ENCODE peak calls at places on chromosome 1, in nine cellular contexts. T, C, J, Z, Y, V, R, M and F are unnamed samples.

GRCh38 chr1:208174736-208175507 is 69.3 kb downstream of the PLXNA2 start:
- DNase-seq in T (no peak), C (no peak), J (no peak), Z (no peak), Y (no peak), V (no peak), R (peak; percentile 68), M (no peak), F (peak; percentile 56)

GRCh38 chr1:199272690-199273089 is 633.9 kb downstream of the PTPRC start:
- DNase-seq in T (peak; percentile 13), C (no peak), J (peak; percentile 54), Z (peak; percentile 81), Y (no peak), V (no peak), R (peak; percentile 93), M (peak; percentile 7), F (peak; percentile 98)

GRCh38 chr1:109995536-109995935 is 11.0 kb downstream of the AHCYL1 start:
- DNase-seq in T (no peak), C (no peak), J (no peak), Z (no peak), Y (no peak), V (no peak), R (no peak), M (no peak), F (no peak)

GRCh38 chr1:218930879-218931278 is 242.8 kb upstream of the LYPLAL1 start:
- DNase-seq in T (no peak), C (peak; percentile 58), J (no peak), Z (peak; percentile 83), Y (no peak), V (no peak), R (peak; percentile 79), M (no peak), F (peak; percentile 82)

GRCh38 chr1:55369474-55369873 is 154.3 kb upstream of the USP24 start:
- DNase-seq in T (no peak), C (no peak), J (no peak), Z (no peak), Y (no peak), V (no peak), R (peak; percentile 69), M (no peak), F (peak; percentile 69)

GRCh38 chr1:110605901-110606783 is at the start of gene KCNA2:
- DNase-seq in T (peak; percentile 50), C (peak; percentile 5), J (peak; percentile 71), Z (no peak), Y (no peak), V (peak; percentile 74), R (no peak), M (peak; percentile 55), F (peak; percentile 2)

GRCh38 chr1:171233183-171233582 is 15.1 kb upstream of the FMO1 start:
- DNase-seq in T (no peak), C (no peak), J (no peak), Z (no peak), Y (no peak), V (no peak), R (no peak), M (no peak), F (no peak)

GRCh38 chr1:172823534-172823933 is 164.6 kb downstream of the FASLG start:
- DNase-seq in T (no peak), C (no peak), J (no peak), Z (peak; percentile 91), Y (no peak), V (no peak), R (peak; percentile 52), M (no peak), F (peak; percentile 44)

GRCh38 chr1:155009742-155010141 is 7.1 kb downstream of the ZBTB7B start:
- DNase-seq in T (no peak), C (no peak), J (no peak), Z (no peak), Y (no peak), V (no peak), R (no peak), M (no peak), F (no peak)

GRCh38 chr1:155011004-155011416 is 8.4 kb downstream of the ZBTB7B start:
- DNase-seq in T (no peak), C (no peak), J (no peak), Z (no peak), Y (no peak), V (no peak), R (no peak), M (no peak), F (no peak)

GRCh38 chr1:155010211-155010918 is 7.8 kb downstream of the ZBTB7B start:
- DNase-seq in T (no peak), C (no peak), J (no peak), Z (no peak), Y (peak; percentile 46), V (no peak), R (no peak), M (no peak), F (no peak)

GRCh38 chr1:155008015-155008941 is 5.7 kb downstream of the ZBTB7B start:
- DNase-seq in T (no peak), C (no peak), J (no peak), Z (no peak), Y (no peak), V (no peak), R (no peak), M (no peak), F (no peak)

GRCh38 chr1:155009221-155009711 is 6.7 kb downstream of the ZBTB7B start:
- DNase-seq in T (no peak), C (no peak), J (peak; percentile 79), Z (no peak), Y (no peak), V (no peak), R (no peak), M (no peak), F (no peak)
- H3K4me3 ChIP-seq in T (no peak overlapping the region), C (no peak overlapping the region), J (peak overlapping the region; percentile 62), Z (no peak overlapping the region), Y (peak overlapping the region; percentile 40), V (no peak overlapping the region), R (no peak overlapping the region), M (peak overlapping the region; percentile 24), F (no peak overlapping the region)

DNA sequence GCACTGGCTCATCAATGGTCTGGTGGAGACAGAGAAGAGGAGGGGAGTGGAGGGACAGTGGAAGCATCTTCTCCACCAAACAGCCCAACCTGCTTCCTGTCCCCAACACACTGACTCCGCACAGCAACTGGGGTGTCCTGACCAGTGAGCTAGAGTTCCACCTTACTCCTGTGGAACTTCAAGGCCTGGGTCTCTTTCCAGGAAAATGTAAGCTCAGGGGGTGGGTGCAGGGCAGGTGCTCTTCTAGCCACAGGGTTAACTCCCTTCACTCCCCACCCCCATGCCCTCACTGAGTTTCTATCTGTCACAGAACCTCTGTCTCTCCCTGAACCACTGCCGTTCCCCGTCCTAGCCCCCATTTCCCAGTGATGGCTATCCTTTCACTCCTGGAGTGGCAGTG is 876 bp downstream of the MOB3C start:
- DNase-seq in T (no peak), C (no peak), J (no peak), Z (no peak), Y (no peak), V (peak; percentile 63), R (no peak), M (no peak), F (no peak)
- H3K4me3 ChIP-seq in T (peak overlapping the region; percentile 47), C (peak overlapping the region; percentile 51), J (peak overlapping the region; percentile 87), Z (peak overlapping the region; percentile 73), Y (peak overlapping the region; percentile 74), V (peak overlapping the region; percentile 84), R (peak overlapping the region; percentile 83), M (peak overlapping the region; percentile 95), F (peak overlapping the region; percentile 87)

GRCh38 chr1:16677552-16678423 is 11.0 kb upstream of the RNU1-3 start:
- DNase-seq in T (no peak), C (peak; percentile 49), J (peak; percentile 62), Z (no peak), Y (no peak), V (no peak), R (peak; percentile 28), M (no peak), F (peak; percentile 22)
- H3K4me3 ChIP-seq in T (no peak overlapping the region), C (no peak overlapping the region), J (no peak overlapping the region), Z (no peak overlapping the region), Y (no peak overlapping the region), V (no peak overlapping the region), R (no peak overlapping the region), M (no peak overlapping the region), F (no peak overlapping the region)

GRCh38 chr1:209787551-209787950 is 3.2 kb upstream of the C1orf74 start:
- DNase-seq in T (no peak), C (no peak), J (no peak), Z (no peak), Y (no peak), V (peak; percentile 79), R (no peak), M (peak; percentile 58), F (no peak)
- H3K4me3 ChIP-seq in T (no peak overlapping the region), C (no peak overlapping the region), J (no peak overlapping the region), Z (no peak overlapping the region), Y (no peak overlapping the region), V (no peak overlapping the region), R (no peak overlapping the region), M (no peak overlapping the region), F (no peak overlapping the region)

GRCh38 chr1:174166530-174167328 is 7.4 kb downstream of the RABGAP1L start:
- DNase-seq in T (no peak), C (no peak), J (no peak), Z (no peak), Y (no peak), V (no peak), R (no peak), M (no peak), F (no peak)
- H3K4me3 ChIP-seq in T (no peak overlapping the region), C (no peak overlapping the region), J (no peak overlapping the region), Z (no peak overlapping the region), Y (no peak overlapping the region), V (no peak overlapping the region), R (no peak overlapping the region), M (no peak overlapping the region), F (no peak overlapping the region)

DNA sequence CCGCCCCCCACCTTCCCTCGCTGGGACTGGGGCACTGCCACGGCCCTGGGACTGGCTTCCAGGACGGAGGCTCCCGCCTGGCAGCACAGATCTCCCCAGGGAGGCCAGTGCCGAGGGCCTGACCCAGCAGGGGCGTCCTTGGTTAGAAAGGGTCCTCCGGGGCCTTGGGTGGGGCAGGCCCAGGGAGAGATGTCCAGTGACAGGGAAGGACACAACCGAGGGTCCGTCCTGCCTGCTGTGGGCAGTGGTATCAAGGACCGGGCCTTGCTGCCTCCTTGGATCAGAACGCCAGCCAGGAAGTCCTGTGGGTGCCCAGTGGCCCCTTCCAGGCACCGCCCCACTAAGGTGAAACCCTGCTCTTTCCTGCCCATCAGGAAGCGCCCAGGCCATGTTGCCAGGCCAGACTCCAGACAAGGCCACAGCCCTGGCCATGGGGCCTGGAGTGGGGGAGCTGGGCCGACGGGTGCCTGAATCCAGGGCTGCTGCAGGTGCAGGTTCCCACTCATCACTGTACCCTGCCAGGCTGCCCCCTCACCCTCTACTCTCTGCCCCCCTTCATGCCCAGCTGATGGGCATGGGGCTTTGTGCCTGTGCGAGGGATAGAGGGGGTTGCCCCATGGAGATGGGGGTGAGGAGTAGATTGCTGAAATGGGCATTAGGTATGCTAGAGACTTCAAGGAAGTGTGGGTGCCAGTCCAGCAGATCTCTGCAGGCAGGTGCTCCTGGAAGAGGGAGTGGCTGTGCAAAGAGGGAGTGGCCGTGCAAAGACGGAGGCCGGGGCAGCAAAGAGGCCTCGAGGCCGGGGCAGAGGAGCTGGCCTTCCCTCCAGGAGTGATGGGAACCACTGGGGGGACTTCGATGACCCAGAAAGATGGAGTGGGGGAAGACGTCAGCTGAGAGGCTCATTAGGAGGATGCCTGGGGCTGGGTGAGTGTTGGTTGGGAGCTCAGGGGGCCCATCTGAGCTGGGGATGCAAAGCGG is 2.2 kb upstream of the PRKCZ start:
- DNase-seq in T (no peak), C (no peak), J (no peak), Z (no peak), Y (no peak), V (no peak), R (no peak), M (no peak), F (no peak)
- H3K4me3 ChIP-seq in T (no peak overlapping the region), C (no peak overlapping the region), J (no peak overlapping the region), Z (no peak overlapping the region), Y (no peak overlapping the region), V (no peak overlapping the region), R (no peak overlapping the region), M (no peak overlapping the region), F (no peak overlapping the region)

GRCh38 chr1:119871881-119872280 is 24.4 kb downstream of the ADAM30 start:
- DNase-seq in T (no peak), C (no peak), J (no peak), Z (no peak), Y (no peak), V (no peak), R (no peak), M (no peak), F (peak; percentile 60)
- H3K4me3 ChIP-seq in T (no peak overlapping the region), C (no peak overlapping the region), J (no peak overlapping the region), Z (no peak overlapping the region), Y (no peak overlapping the region), V (no peak overlapping the region), R (no peak overlapping the region), M (no peak overlapping the region), F (no peak overlapping the region)